ENCODE peak calls at places on chromosomes 5 and 9, in five cellular contexts. One of them, this sample, is unnamed. For H3K36me3, the result is how much of the 10 kb centered on the place peaks cover.

GRCh38 chr5:159449925-159450324 is 119.6 kb upstream of the IL12B start:
- DNase-seq in neural progenitor cell: no peak
- DNase-seq in heart right ventricle: no peak
- DNase-seq in neuronal stem cell: no peak
- DNase-seq in CD8-positive, alpha-beta memory T cell: no peak
- DNase-seq in this sample: no peak

GRCh38 chr5:112772095-112772494 is 34.4 kb downstream of the APC start:
- DNase-seq in CD8-positive, alpha-beta memory T cell: no peak
- DNase-seq in neuronal stem cell: no peak
- DNase-seq in heart right ventricle: no peak
- DNase-seq in neural progenitor cell: no peak
- DNase-seq in this sample: peak

GRCh38 chr5:179824745-179825112 is 4.0 kb downstream of the SQSTM1 start:
- DNase-seq in neuronal stem cell: no peak
- DNase-seq in CD8-positive, alpha-beta memory T cell: no peak
- DNase-seq in heart right ventricle: no peak
- DNase-seq in neural progenitor cell: no peak
- DNase-seq in this sample: no peak

GRCh38 chr5:147051193-147051592 is 172.6 kb upstream of the PPP2R2B start:
- DNase-seq in neuronal stem cell: no peak
- DNase-seq in heart right ventricle: no peak
- DNase-seq in CD8-positive, alpha-beta memory T cell: no peak
- DNase-seq in neural progenitor cell: no peak
- DNase-seq in this sample: no peak

GRCh38 chr5:59793000-59793399 is 100.5 kb downstream of the PDE4D start:
- DNase-seq in neural progenitor cell: no peak
- DNase-seq in CD8-positive, alpha-beta memory T cell: no peak
- DNase-seq in heart right ventricle: no peak
- DNase-seq in neuronal stem cell: no peak
- DNase-seq in this sample: peak

GRCh38 chr9:33129251-33129885 is 37.8 kb downstream of the B4GALT1 start:
- DNase-seq in heart right ventricle: no peak
- DNase-seq in neural progenitor cell: no peak
- DNase-seq in neuronal stem cell: no peak
- DNase-seq in CD8-positive, alpha-beta memory T cell: no peak
- DNase-seq in this sample: no peak

GRCh38 chr5:157107508-157107907 is 1.3 kb downstream of the HAVCR2 start:
- DNase-seq in CD8-positive, alpha-beta memory T cell: no peak
- DNase-seq in heart right ventricle: no peak
- DNase-seq in neural progenitor cell: no peak
- DNase-seq in neuronal stem cell: no peak
- DNase-seq in this sample: no peak

GRCh38 chr5:122608222-122608621 is 166.7 kb upstream of the SNX2 start:
- DNase-seq in neural progenitor cell: no peak
- DNase-seq in heart right ventricle: no peak
- DNase-seq in neuronal stem cell: no peak
- DNase-seq in CD8-positive, alpha-beta memory T cell: no peak
- DNase-seq in this sample: no peak

GRCh38 chr5:73278693-73279092 is 105.7 kb downstream of the TMEM174 start:
- DNase-seq in neuronal stem cell: no peak
- DNase-seq in heart right ventricle: no peak
- DNase-seq in neural progenitor cell: no peak
- DNase-seq in CD8-positive, alpha-beta memory T cell: no peak
- DNase-seq in this sample: no peak

GRCh38 chr9:17588395-17588794 is 9.5 kb downstream of the SH3GL2 start:
- DNase-seq in heart right ventricle: no peak
- DNase-seq in neural progenitor cell: no peak
- DNase-seq in neuronal stem cell: no peak
- DNase-seq in CD8-positive, alpha-beta memory T cell: no peak
- DNase-seq in this sample: no peak

GRCh38 chr9:13971415-13971814 is 342.5 kb downstream of the NFIB start:
- DNase-seq in CD8-positive, alpha-beta memory T cell: no peak
- DNase-seq in neuronal stem cell: no peak
- DNase-seq in neural progenitor cell: no peak
- DNase-seq in heart right ventricle: no peak
- DNase-seq in this sample: no peak

GRCh38 chr5:62328772-62329491 is 22.9 kb downstream of the KIF2A start:
- DNase-seq in heart right ventricle: no peak
- DNase-seq in neural progenitor cell: no peak
- DNase-seq in neuronal stem cell: no peak
- DNase-seq in CD8-positive, alpha-beta memory T cell: no peak
- DNase-seq in this sample: no peak

GRCh38 chr5:86118542-86118941 is 499.2 kb upstream of the COX7C start:
- DNase-seq in CD8-positive, alpha-beta memory T cell: no peak
- DNase-seq in neuronal stem cell: no peak
- DNase-seq in neural progenitor cell: no peak
- DNase-seq in heart right ventricle: no peak
- DNase-seq in this sample: no peak

GRCh38 chr5:129767927-129768380 is 20.1 kb downstream of the MINAR2 start:
- DNase-seq in CD8-positive, alpha-beta memory T cell: peak
- DNase-seq in neural progenitor cell: peak
- DNase-seq in heart right ventricle: peak
- DNase-seq in neuronal stem cell: peak
- DNase-seq in this sample: peak

GRCh38 chr9:98356326-98356725 is 100.9 kb upstream of the TBC1D2 start:
- DNase-seq in neural progenitor cell: no peak
- DNase-seq in heart right ventricle: no peak
- DNase-seq in CD8-positive, alpha-beta memory T cell: no peak
- DNase-seq in neuronal stem cell: no peak
- DNase-seq in this sample: no peak

GRCh38 chr9:114364123-114364522 is 23.7 kb downstream of the AKNA start:
- DNase-seq in heart right ventricle: no peak
- DNase-seq in neural progenitor cell: no peak
- DNase-seq in CD8-positive, alpha-beta memory T cell: no peak
- DNase-seq in neuronal stem cell: no peak
- DNase-seq in this sample: peak

GRCh38 chr5:156331845-156332244 is 4.9 kb downstream of the SGCD start:
- DNase-seq in CD8-positive, alpha-beta memory T cell: no peak
- DNase-seq in neuronal stem cell: no peak
- DNase-seq in heart right ventricle: no peak
- DNase-seq in neural progenitor cell: no peak
- DNase-seq in this sample: no peak

GRCh38 chr5:14006823-14007510 is 62.5 kb upstream of the DNAH5 start:
- DNase-seq in heart right ventricle: no peak
- DNase-seq in neural progenitor cell: no peak
- DNase-seq in neuronal stem cell: no peak
- DNase-seq in CD8-positive, alpha-beta memory T cell: no peak
- DNase-seq in this sample: no peak

GRCh38 chr5:100188339-100188738 is 346.8 kb upstream of the FAM174A start:
- DNase-seq in neuronal stem cell: no peak
- DNase-seq in neural progenitor cell: no peak
- DNase-seq in CD8-positive, alpha-beta memory T cell: no peak
- DNase-seq in heart right ventricle: no peak
- DNase-seq in this sample: no peak

GRCh38 chr5:98474211-98474610 is 299.3 kb upstream of the RGMB start:
- DNase-seq in CD8-positive, alpha-beta memory T cell: no peak
- DNase-seq in neuronal stem cell: no peak
- DNase-seq in neural progenitor cell: no peak
- DNase-seq in heart right ventricle: no peak
- DNase-seq in this sample: no peak

GRCh38 chr9:126956929-126957686 is 42.5 kb downstream of the RALGPS1 start:
- DNase-seq in neuronal stem cell: peak
- DNase-seq in heart right ventricle: peak
- DNase-seq in neural progenitor cell: peak
- DNase-seq in CD8-positive, alpha-beta memory T cell: no peak
- DNase-seq in this sample: peak

GRCh38 chr9:87381050-87381711 is 116.5 kb upstream of the DAPK1 start:
- DNase-seq in neural progenitor cell: no peak
- DNase-seq in CD8-positive, alpha-beta memory T cell: no peak
- DNase-seq in heart right ventricle: no peak
- DNase-seq in neuronal stem cell: no peak
- DNase-seq in this sample: no peak

GRCh38 chr5:132110930-132111329 is 37.3 kb downstream of the CSF2 start:
- DNase-seq in heart right ventricle: no peak
- DNase-seq in neuronal stem cell: no peak
- DNase-seq in neural progenitor cell: no peak
- DNase-seq in CD8-positive, alpha-beta memory T cell: no peak
- DNase-seq in this sample: no peak

GRCh38 chr9:80496901-80497565 is 925.3 kb downstream of the TLE4 start:
- DNase-seq in CD8-positive, alpha-beta memory T cell: no peak
- DNase-seq in neuronal stem cell: no peak
- DNase-seq in heart right ventricle: no peak
- DNase-seq in neural progenitor cell: no peak
- DNase-seq in this sample: no peak

GRCh38 chr5:154898210-154898609 is 39.8 kb downstream of the CNOT8 start:
- DNase-seq in neural progenitor cell: no peak
- DNase-seq in neuronal stem cell: no peak
- DNase-seq in CD8-positive, alpha-beta memory T cell: no peak
- DNase-seq in heart right ventricle: no peak
- DNase-seq in this sample: no peak

GRCh38 chr5:154896562-154896919 is 38.1 kb downstream of the CNOT8 start:
- DNase-seq in neuronal stem cell: no peak
- DNase-seq in heart right ventricle: no peak
- DNase-seq in CD8-positive, alpha-beta memory T cell: no peak
- DNase-seq in neural progenitor cell: no peak
- DNase-seq in this sample: no peak

GRCh38 chr5:154901276-154901675 is 36.7 kb downstream of the GEMIN5 start:
- DNase-seq in CD8-positive, alpha-beta memory T cell: no peak
- DNase-seq in neural progenitor cell: no peak
- DNase-seq in heart right ventricle: no peak
- DNase-seq in neuronal stem cell: no peak
- DNase-seq in this sample: no peak

GRCh38 chr5:154900071-154900470 is 37.9 kb downstream of the GEMIN5 start:
- DNase-seq in neural progenitor cell: no peak
- DNase-seq in CD8-positive, alpha-beta memory T cell: no peak
- DNase-seq in neuronal stem cell: no peak
- DNase-seq in heart right ventricle: no peak
- DNase-seq in this sample: no peak

DNA sequence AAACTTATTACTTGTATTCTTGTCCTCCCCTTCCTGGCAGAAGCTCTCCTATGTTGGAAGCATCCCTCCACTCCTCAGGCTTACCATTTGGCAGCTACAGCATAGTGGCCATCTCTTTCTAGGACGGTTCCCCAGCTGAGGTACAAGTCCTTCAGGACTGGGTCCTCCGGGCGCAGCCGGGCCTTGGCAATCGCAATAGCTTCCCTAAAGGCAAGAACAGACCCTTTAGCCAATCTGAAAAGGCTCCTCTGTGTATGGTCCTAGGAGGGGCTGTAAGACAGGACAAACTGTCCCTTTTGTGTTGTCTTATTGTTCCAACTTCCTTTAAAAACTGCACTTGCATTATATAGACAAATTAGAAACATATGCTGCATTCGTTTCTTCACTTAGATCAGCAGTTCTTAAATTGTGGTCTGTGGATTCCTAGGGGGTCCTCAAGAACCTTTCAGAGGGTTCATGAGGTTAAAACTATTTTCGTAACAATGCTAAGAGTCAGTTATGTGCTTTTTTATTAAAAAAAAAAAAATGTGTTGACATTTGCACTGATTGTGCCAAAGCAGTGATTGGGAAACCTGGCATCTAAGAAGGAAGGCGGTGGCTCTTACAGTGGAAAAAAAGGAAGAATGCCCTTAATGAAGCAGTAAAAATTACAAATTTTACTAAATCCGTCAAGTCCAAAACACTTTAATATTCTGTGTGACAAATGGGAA is 38.7 kb downstream of the GEMIN5 start:
- DNase-seq in CD8-positive, alpha-beta memory T cell: no peak
- DNase-seq in neural progenitor cell: no peak
- DNase-seq in heart right ventricle: no peak
- DNase-seq in neuronal stem cell: no peak
- DNase-seq in this sample: no peak
- H3K36me3 ChIP-seq in CD8-positive, alpha-beta memory T cell: under half
- H3K36me3 ChIP-seq in neural progenitor cell: under half
- H3K36me3 ChIP-seq in heart right ventricle: half or more
- H3K36me3 ChIP-seq in neuronal stem cell: under half
- H3K36me3 ChIP-seq in this sample: under half

GRCh38 chr5:41857989-41858388 is 12.2 kb downstream of the OXCT1 start:
- DNase-seq in heart right ventricle: no peak
- DNase-seq in neuronal stem cell: no peak
- DNase-seq in CD8-positive, alpha-beta memory T cell: no peak
- DNase-seq in neural progenitor cell: no peak
- DNase-seq in this sample: no peak

GRCh38 chr5:41858890-41859289 is 11.3 kb downstream of the OXCT1 start:
- DNase-seq in neuronal stem cell: no peak
- DNase-seq in neural progenitor cell: no peak
- DNase-seq in CD8-positive, alpha-beta memory T cell: no peak
- DNase-seq in heart right ventricle: no peak
- DNase-seq in this sample: no peak

GRCh38 chr5:41851116-41851515 is 19.1 kb downstream of the OXCT1 start:
- DNase-seq in neuronal stem cell: no peak
- DNase-seq in neural progenitor cell: no peak
- DNase-seq in heart right ventricle: no peak
- DNase-seq in CD8-positive, alpha-beta memory T cell: no peak
- DNase-seq in this sample: no peak

GRCh38 chr5:41852293-41852692 is 17.9 kb downstream of the OXCT1 start:
- DNase-seq in CD8-positive, alpha-beta memory T cell: no peak
- DNase-seq in neural progenitor cell: no peak
- DNase-seq in heart right ventricle: no peak
- DNase-seq in neuronal stem cell: no peak
- DNase-seq in this sample: no peak

DNA sequence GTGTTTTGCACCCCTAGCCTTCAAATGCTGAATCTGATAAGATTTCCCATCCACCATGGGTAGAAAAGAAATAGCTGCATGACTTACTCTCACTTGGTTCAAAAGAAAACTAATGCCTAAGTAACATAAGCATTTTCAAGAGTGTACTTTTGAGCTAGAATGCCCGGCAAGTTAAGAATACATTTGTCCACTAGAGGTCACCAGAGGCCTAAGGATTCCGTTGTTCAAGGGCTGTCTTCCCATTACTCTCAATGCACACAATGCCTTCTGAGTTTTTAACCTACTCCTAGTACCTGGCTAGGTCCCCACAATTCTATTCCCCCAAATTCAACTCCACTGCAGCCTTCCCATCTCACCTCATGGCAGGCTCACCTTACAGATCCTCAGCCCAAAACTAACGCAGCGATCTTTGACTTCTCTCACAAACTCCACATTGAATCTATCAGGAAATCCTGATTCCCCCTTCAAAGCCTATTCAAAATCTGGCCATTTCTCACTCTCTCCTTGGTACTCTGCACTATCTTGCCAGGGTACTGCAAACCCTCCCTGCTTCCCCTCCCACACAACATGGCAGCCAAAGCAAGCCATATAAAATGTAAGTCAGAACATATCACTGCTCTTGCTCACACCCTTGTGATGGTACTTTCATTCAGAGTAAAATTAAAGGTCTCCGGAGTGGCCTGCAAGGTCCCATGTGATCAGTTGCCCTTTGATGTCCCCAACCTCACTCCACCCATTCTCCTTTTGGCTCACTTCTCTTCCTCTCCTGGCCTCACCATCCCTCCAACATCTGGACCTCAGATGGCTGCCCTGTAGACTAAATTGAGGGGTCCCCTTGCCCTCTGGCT is 13.4 kb downstream of the OXCT1 start:
- DNase-seq in CD8-positive, alpha-beta memory T cell: peak
- DNase-seq in heart right ventricle: peak
- DNase-seq in neural progenitor cell: peak
- DNase-seq in neuronal stem cell: peak
- DNase-seq in this sample: peak
- H3K36me3 ChIP-seq in CD8-positive, alpha-beta memory T cell: under half
- H3K36me3 ChIP-seq in heart right ventricle: half or more
- H3K36me3 ChIP-seq in neural progenitor cell: under half
- H3K36me3 ChIP-seq in neuronal stem cell: under half
- H3K36me3 ChIP-seq in this sample: under half

GRCh38 chr9:89349607-89350006 is 31.3 kb downstream of the SECISBP2 start:
- DNase-seq in CD8-positive, alpha-beta memory T cell: no peak
- DNase-seq in neuronal stem cell: no peak
- DNase-seq in heart right ventricle: no peak
- DNase-seq in neural progenitor cell: no peak
- DNase-seq in this sample: no peak
- H3K36me3 ChIP-seq in CD8-positive, alpha-beta memory T cell: half or more
- H3K36me3 ChIP-seq in neuronal stem cell: half or more
- H3K36me3 ChIP-seq in heart right ventricle: half or more
- H3K36me3 ChIP-seq in neural progenitor cell: under half
- H3K36me3 ChIP-seq in this sample: under half

GRCh38 chr9:35553670-35554543 is 51.2 kb upstream of the TESK1 start:
- DNase-seq in CD8-positive, alpha-beta memory T cell: peak
- DNase-seq in heart right ventricle: peak
- DNase-seq in neuronal stem cell: peak
- DNase-seq in neural progenitor cell: peak
- DNase-seq in this sample: peak
- H3K36me3 ChIP-seq in CD8-positive, alpha-beta memory T cell: under half
- H3K36me3 ChIP-seq in heart right ventricle: half or more
- H3K36me3 ChIP-seq in neuronal stem cell: under half
- H3K36me3 ChIP-seq in neural progenitor cell: under half
- H3K36me3 ChIP-seq in this sample: under half

This sample was measured in brain microvascular endothelial cell.